ENCODE peak calls at places on chromosome 10, in five cellular contexts. V, I, W, A and D are unnamed samples.

GRCh38 chr10:103803941-103804340 is 51.4 kb downstream of the SH3PXD2A start:
- DNase-seq in V (no peak), I (no peak), W (no peak), A (no peak), D (no peak)

GRCh38 chr10:29970576-29970975 is 88.8 kb downstream of the JCAD start:
- DNase-seq in V (no peak), I (no peak), W (no peak), A (peak; percentile 48), D (no peak)

GRCh38 chr10:116607336-116607735 is 13.4 kb upstream of the PNLIPRP2 start:
- DNase-seq in V (no peak), I (no peak), W (no peak), A (no peak), D (no peak)

GRCh38 chr10:79400567-79401004 is 44.8 kb downstream of the ZCCHC24 start:
- DNase-seq in V (peak; percentile 70), I (peak; percentile 46), W (peak; percentile 51), A (no peak), D (peak; percentile 62)

GRCh38 chr10:107284187-107284586 is 119.7 kb upstream of the SORCS1 start:
- DNase-seq in V (no peak), I (no peak), W (no peak), A (no peak), D (no peak)

GRCh38 chr10:119997429-119997828 is 104.9 kb downstream of the SEC23IP start:
- DNase-seq in V (no peak), I (no peak), W (no peak), A (no peak), D (no peak)

GRCh38 chr10:79007843-79008319 is 60.9 kb upstream of the ZMIZ1 start:
- DNase-seq in V (no peak), I (no peak), W (peak; percentile 42), A (peak; percentile 28), D (peak; percentile 51)

GRCh38 chr10:88553116-88553752 is 29.9 kb downstream of the RNLS start:
- DNase-seq in V (peak; percentile 9), I (no peak), W (peak; percentile 17), A (peak; percentile 91), D (peak; percentile 77)

GRCh38 chr10:103729851-103730250 is 125.5 kb downstream of the SH3PXD2A start:
- DNase-seq in V (no peak), I (no peak), W (no peak), A (no peak), D (no peak)

GRCh38 chr10:17161788-17162187 is 32.2 kb upstream of the CUBN start:
- DNase-seq in V (no peak), I (no peak), W (no peak), A (no peak), D (peak; percentile 18)

GRCh38 chr10:34999532-34999931 is 90.6 kb downstream of the CUL2 start:
- DNase-seq in V (no peak), I (no peak), W (no peak), A (no peak), D (no peak)

GRCh38 chr10:8060010-8060703 is 5.7 kb downstream of the GATA3 start:
- DNase-seq in V (no peak), I (no peak), W (no peak), A (no peak), D (peak; percentile 25)

GRCh38 chr10:61016630-61017029 is 72.6 kb upstream of the RHOBTB1 start:
- DNase-seq in V (no peak), I (no peak), W (no peak), A (no peak), D (peak; percentile 22)
- TF ChIP-seq CTCF in V (no peak), I (no peak), W (no peak), A (no peak), D (no peak)

DNA sequence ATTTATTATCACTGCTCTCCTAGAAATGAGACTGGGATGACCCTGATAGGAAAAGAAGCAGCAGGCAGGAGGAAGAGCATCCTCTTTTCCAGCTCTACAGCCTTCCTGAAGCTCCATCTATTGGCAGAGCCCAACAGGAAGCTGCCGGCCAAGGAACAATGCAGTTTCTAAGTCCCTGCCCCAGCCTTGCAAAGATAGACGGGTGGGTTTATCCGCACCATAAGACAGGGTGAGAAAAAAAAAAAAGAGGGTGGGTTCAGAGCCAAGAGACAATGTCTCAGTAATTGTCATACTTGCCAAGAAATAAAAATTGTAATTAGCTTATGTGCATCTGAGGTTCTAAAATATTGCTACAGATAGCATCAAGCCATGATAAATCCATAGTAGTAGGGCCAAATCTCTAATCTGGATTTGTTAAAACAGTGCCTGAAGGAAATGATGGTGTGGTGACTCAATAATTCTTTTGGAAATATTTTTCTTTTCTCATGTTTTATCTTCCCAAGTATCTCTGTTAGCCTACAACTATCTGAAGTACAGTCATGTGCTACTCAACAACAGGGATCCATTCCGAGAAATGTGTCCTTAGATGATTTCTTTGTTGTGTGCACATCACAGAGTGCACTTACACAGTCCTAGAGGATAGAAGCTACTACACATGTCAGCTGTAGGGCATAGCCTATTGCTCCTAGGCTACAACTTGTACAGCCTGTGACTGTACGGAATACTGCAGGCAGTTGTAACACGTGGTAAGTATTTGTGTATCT is 242.9 kb upstream of the CXCL12 start:
- DNase-seq in V (no peak), I (no peak), W (no peak), A (peak; percentile 95), D (peak; percentile 48)
- TF ChIP-seq CTCF in V (no peak), I (no peak), W (no peak), A (peak; percentile 23), D (no peak)

DNA sequence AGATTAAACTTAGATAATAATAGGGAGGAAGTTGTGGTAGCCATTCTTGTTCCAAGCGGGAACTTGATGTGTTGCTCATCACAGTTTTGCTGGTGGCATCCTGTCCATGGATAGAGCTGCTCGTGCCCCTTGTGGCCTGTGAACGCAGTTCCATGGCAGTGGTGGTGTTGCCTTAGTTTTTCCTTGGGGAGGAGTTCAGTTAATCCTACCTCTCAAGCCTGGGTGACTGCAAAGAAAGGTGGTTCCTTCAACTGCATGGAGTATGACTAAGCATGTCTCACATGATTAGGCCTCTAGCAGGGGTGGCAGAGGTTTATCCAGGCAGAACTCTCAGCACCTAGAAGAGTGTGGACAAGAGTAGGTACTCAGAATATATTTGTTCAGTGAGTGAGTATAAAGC is 99.7 kb downstream of the MAPK8 start:
- DNase-seq in V (no peak), I (no peak), W (no peak), A (peak; percentile 32), D (peak; percentile 63)
- TF ChIP-seq CTCF in V (no peak), I (no peak), W (no peak), A (no peak), D (no peak)

DNA sequence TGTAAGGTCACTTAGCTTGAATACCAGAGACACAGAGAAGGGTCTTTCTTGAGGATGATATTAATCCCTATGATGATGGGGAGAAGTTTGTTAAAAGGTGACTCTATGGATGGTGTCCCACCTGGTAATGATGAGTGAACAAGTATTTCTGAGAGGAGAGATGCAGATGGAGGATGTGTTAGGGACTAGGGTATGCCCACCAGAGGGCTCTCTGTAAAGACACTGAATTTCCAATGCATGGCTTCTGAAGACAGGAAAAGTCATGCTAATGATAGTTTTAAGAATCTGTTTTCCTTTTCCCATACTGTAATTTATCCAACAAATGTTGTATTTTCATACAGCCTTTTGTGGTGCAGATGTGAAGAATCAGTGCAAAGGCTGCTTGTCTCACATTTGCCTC is 1250.9 kb upstream of the CELF2 start:
- DNase-seq in V (no peak), I (no peak), W (no peak), A (no peak), D (no peak)
- TF ChIP-seq CTCF in V (no peak), I (no peak), W (no peak), A (peak; percentile 12), D (no peak)

GRCh38 chr10:118521415-118522117 is 73.9 kb downstream of the PRLHR start:
- DNase-seq in V (no peak), I (no peak), W (no peak), A (no peak), D (no peak)
- TF ChIP-seq CTCF in V (no peak), I (no peak), W (no peak), A (no peak), D (no peak)

DNA sequence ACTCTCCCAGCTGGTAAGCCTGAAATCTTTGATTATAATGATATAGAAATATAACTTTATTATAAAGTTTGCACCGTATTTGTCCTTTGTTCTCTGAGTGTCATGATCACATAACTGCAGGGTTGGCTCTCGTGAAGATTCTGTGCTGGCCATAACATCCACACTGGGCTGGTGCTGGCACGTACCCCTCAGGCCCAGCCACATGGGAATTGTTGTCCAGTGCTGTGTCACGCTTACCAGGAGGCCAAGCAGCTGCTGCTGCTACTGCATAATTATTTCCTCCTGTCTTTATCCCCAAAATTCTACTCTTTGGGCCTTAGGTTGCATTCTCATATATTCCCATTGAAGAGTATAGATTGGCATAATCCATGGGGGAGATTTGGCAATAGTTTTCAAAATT is 20.8 kb upstream of the UCN3 start:
- DNase-seq in V (no peak), I (no peak), W (no peak), A (no peak), D (no peak)
- TF ChIP-seq CTCF in V (no peak), I (no peak), W (no peak), A (no peak), D (no peak)

DNA sequence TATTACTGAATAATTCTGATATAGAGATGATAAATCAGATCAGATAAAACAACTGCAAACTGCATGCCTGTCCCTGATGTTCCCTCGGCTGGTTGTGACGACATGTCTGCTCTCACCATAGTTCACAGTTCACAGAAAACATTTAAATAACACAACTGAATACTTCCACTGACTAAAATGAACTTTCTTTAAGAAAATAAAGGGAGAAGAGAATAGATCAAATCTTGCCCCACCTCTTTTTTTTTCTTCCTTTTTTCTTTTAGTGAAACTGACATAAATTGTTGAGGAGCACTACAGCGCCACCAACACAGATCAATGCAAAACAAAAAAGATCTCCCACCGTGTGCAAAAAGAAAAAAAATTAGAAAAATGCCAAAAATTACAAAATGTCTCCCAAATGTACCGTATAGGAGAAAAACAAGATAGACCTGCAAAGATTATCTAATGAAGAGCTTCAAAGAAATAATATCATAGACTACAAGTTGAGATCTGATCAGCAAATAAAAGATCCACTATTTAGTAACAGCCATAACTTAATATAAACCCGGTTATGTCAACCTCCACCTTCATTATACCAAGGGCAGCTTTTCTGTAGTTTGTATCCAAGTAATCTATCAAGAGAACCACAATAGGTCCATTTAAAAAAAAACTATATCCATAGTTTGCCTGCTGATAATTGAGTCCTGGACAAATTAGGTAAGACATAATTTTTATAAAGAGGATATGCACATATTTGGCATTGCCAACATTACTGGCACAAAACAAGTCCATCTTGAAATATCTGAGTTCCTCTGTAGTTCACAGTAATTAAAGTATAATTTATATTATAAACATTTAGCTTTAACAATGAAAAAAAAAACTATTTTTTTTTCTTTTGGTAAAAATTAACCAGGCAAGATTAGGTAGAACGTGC is 30.8 kb upstream of the EPC1 start:
- DNase-seq in V (no peak), I (no peak), W (no peak), A (peak; percentile 61), D (peak; percentile 50)
- TF ChIP-seq CTCF in V (no peak), I (peak; percentile 5), W (peak; percentile 25), A (peak; percentile 42), D (peak; percentile 26)

GRCh38 chr10:28408237-28408777 is 105.4 kb upstream of the MPP7 start:
- DNase-seq in V (no peak), I (no peak), W (no peak), A (no peak), D (no peak)

GRCh38 chr10:28411136-28411460 is 108.2 kb upstream of the MPP7 start:
- DNase-seq in V (no peak), I (no peak), W (no peak), A (no peak), D (no peak)

GRCh38 chr10:28411648-28412047 is 108.8 kb upstream of the MPP7 start:
- DNase-seq in V (no peak), I (no peak), W (no peak), A (no peak), D (peak; percentile 47)

GRCh38 chr10:28410420-28411135 is 107.7 kb upstream of the MPP7 start:
- DNase-seq in V (no peak), I (no peak), W (no peak), A (peak; percentile 13), D (no peak)
- TF ChIP-seq CTCF in V (no peak), I (no peak), W (no peak), A (peak; percentile 12), D (no peak)

GRCh38 chr10:1240341-1240775 is 184.2 kb downstream of the WDR37 start:
- DNase-seq in V (no peak), I (no peak), W (no peak), A (no peak), D (no peak)
- TF ChIP-seq CTCF in V (no peak), I (no peak), W (no peak), A (no peak), D (no peak)